ENCODE peak calls at places on chromosome 19, in ten cellular contexts. J is GM12878, R is tibial nerve, S is A549, F is lower leg skin, E is transverse colon, V is GM12892, Z is H1, K is erythroblast, C is breast epithelium. I is an unnamed sample.

GRCh38 chr19:13262450-13262849 is 112.2 kb downstream of the IER2 start:
- DNase-seq in J (no peak), R (no peak), S (peak), F (no peak), E (no peak), V (no peak), Z (no peak), K (peak), C (no peak), I (no peak)

GRCh38 chr19:28785961-28786360 is 427.0 kb downstream of the UQCRFS1 start:
- DNase-seq in J (no peak), R (no peak), S (no peak), F (no peak), E (no peak), V (no peak), Z (no peak), K (no peak), C (no peak), I (no peak)

GRCh38 chr19:14150770-14151661 is 14.6 kb upstream of the ASF1B start:
- DNase-seq in J (no peak), R (no peak), S (no peak), F (no peak), E (no peak), V (no peak), Z (no peak), K (no peak), C (no peak), I (no peak)

GRCh38 chr19:10018219-10018618 is 4.9 kb downstream of the RDH8 start:
- DNase-seq in J (no peak), R (no peak), S (no peak), F (no peak), E (no peak), V (no peak), Z (no peak), K (no peak), C (no peak), I (no peak)

GRCh38 chr19:1929051-1929742 is 11.8 kb upstream of the CSNK1G2 start:
- DNase-seq in J (no peak), R (peak), S (peak), F (peak), E (peak), V (peak), Z (no peak), K (peak), C (peak), I (peak)

GRCh38 chr19:39110263-39110967 is 15.2 kb upstream of the PAK4 start:
- DNase-seq in J (no peak), R (peak), S (peak), F (no peak), E (peak), V (peak), Z (no peak), K (peak), C (peak), I (peak)

GRCh38 chr19:30222428-30222873 is 149.7 kb upstream of the ZNF536 start:
- DNase-seq in J (no peak), R (no peak), S (peak), F (no peak), E (no peak), V (peak), Z (no peak), K (peak), C (no peak), I (no peak)

GRCh38 chr19:11530432-11530831 is 1.5 kb upstream of the ECSIT start:
- DNase-seq in J (no peak), R (peak), S (peak), F (peak), E (peak), V (no peak), Z (peak), K (peak), C (peak), I (peak)

GRCh38 chr19:32342695-32343094 is 2.7 kb upstream of the ZNF507 start:
- DNase-seq in J (no peak), R (no peak), S (no peak), F (no peak), E (no peak), V (no peak), Z (no peak), K (no peak), C (no peak), I (no peak)

GRCh38 chr19:32349724-32350475 is 4.5 kb downstream of the ZNF507 start:
- DNase-seq in J (no peak), R (no peak), S (no peak), F (no peak), E (no peak), V (no peak), Z (no peak), K (no peak), C (no peak), I (no peak)

GRCh38 chr19:32343550-32344262 is 1.7 kb upstream of the ZNF507 start:
- DNase-seq in J (no peak), R (no peak), S (no peak), F (no peak), E (no peak), V (no peak), Z (no peak), K (no peak), C (no peak), I (no peak)

GRCh38 chr19:32346901-32347300 is 1.5 kb downstream of the ZNF507 start:
- DNase-seq in J (no peak), R (no peak), S (no peak), F (no peak), E (no peak), V (no peak), Z (no peak), K (no peak), C (no peak), I (no peak)

GRCh38 chr19:32345261-32346207 is at the start of gene ZNF507:
- DNase-seq in J (no peak), R (peak), S (peak), F (peak), E (peak), V (peak), Z (peak), K (peak), C (peak), I (peak)
- TF ChIP-seq POLR2A in J (peak), R (peak), S (peak), F (no peak), E (no peak), V (peak), Z (peak), K (peak), C (no peak), I (peak)

DNA sequence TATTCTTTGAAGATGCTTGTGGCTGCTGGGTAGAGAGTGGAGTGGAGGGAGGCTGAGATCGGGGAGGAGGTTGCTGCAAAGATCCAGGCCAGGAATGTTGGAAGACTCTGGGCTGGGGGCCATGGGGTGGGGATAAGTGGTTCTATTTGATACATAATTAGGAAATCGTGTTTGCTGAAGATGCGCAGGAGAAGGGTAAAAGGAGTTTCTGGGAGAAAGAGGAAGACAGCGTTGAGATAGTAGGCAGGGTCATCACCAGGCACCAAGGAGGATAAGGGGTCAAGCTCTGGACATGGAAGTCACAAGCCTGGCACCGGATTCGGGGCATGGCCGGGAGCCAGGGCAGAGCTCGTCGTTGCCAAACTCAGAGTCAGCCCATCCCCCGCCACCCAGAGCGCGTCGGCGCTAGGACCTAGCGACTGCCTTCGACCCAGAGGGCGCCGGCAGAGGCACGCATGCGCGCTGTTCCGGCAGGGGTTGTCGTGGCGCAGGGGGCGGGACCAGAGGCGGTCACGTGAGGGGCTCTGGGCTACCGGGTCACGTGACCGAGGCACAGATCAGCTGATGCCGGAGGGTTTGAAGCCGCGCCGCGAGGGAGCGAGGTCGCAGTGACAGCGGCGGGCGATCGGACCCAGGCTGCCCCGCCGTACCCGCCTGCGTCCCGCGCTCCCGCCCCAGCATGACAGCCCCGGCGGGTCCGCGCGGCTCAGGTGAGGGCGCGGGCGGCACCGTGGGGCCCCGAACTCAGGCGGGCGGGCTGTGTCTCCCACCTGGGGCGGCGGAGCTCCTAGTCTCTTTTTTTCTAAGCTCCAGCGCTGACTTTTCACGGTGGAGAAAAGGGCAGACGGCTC is at the start of gene MCOLN1:
- DNase-seq in J (peak), R (peak), S (peak), F (peak), E (peak), V (peak), Z (no peak), K (peak), C (peak), I (peak)
- TF ChIP-seq POLR2A in J (peak), R (peak), S (peak), F (no peak), E (peak), V (peak), Z (peak), K (peak), C (no peak), I (peak)

DNA sequence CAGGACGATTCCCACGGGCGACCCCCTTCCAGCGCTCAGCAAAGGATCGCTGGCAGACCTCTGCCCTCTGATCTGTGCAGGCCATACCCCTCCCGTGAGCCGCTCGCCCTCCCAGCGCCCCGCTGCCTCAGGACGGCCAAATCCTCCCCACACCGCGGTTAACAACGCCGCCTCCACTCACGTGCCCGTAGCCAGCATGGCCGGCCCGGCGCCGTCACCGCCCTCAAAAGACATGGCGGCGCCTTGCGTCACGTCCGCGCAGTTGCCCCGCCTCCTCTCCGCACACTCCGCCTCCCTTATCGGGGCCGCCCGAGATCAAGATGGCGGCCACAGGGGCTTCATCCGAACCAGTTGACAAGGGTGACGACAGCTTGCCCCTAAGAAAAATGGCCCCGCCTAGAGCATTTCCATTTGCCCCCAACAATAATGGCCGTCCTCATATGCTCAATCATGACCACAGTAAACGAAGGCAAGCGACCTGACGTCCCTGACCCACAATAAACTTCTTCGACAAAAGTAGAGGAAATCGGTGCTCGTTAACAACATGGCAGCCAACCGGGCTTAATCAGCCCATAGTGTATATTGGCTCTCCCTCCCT is 634 bp downstream of the AKT1S1 start:
- DNase-seq in J (peak), R (peak), S (peak), F (peak), E (peak), V (no peak), Z (peak), K (peak), C (peak), I (peak)
- TF ChIP-seq POLR2A in J (peak), R (peak), S (peak), F (no peak), E (peak), V (peak), Z (peak), K (peak), C (no peak), I (no peak)

GRCh38 chr19:4345656-4346383 is 2.5 kb downstream of the MPND start:
- DNase-seq in J (no peak), R (no peak), S (no peak), F (no peak), E (no peak), V (no peak), Z (no peak), K (no peak), C (no peak), I (peak)

GRCh38 chr19:4343845-4344713 is 717 bp downstream of the MPND start:
- DNase-seq in J (no peak), R (no peak), S (no peak), F (no peak), E (no peak), V (no peak), Z (no peak), K (no peak), C (no peak), I (peak)

GRCh38 chr19:4343056-4343844 is at the start of gene MPND:
- DNase-seq in J (peak), R (peak), S (peak), F (peak), E (peak), V (peak), Z (no peak), K (peak), C (peak), I (peak)

GRCh38 chr19:4338441-4339350 is at the start of gene STAP2:
- DNase-seq in J (no peak), R (no peak), S (no peak), F (peak), E (peak), V (no peak), Z (no peak), K (peak), C (peak), I (no peak)

GRCh38 chr19:4342421-4343055 is 824 bp upstream of the MPND start:
- DNase-seq in J (peak), R (peak), S (peak), F (peak), E (peak), V (peak), Z (peak), K (peak), C (peak), I (peak)
- TF ChIP-seq POLR2A in J (peak), R (peak), S (peak), F (peak), E (peak), V (peak), Z (peak), K (peak), C (peak), I (peak)

GRCh38 chr19:57434386-57435061 is 601 bp upstream of the ZNF749 start:
- DNase-seq in J (no peak), R (no peak), S (no peak), F (no peak), E (no peak), V (no peak), Z (no peak), K (no peak), C (no peak), I (no peak)

GRCh38 chr19:57436392-57436791 is 1.3 kb downstream of the ZNF749 start:
- DNase-seq in J (no peak), R (no peak), S (no peak), F (no peak), E (no peak), V (no peak), Z (no peak), K (peak), C (no peak), I (no peak)

GRCh38 chr19:57437931-57438330 is 2.8 kb downstream of the ZNF749 start:
- DNase-seq in J (no peak), R (no peak), S (no peak), F (no peak), E (no peak), V (no peak), Z (no peak), K (no peak), C (no peak), I (no peak)

GRCh38 chr19:57438925-57439324 is 3.8 kb downstream of the ZNF749 start:
- DNase-seq in J (no peak), R (no peak), S (no peak), F (no peak), E (no peak), V (no peak), Z (no peak), K (no peak), C (no peak), I (no peak)

DNA sequence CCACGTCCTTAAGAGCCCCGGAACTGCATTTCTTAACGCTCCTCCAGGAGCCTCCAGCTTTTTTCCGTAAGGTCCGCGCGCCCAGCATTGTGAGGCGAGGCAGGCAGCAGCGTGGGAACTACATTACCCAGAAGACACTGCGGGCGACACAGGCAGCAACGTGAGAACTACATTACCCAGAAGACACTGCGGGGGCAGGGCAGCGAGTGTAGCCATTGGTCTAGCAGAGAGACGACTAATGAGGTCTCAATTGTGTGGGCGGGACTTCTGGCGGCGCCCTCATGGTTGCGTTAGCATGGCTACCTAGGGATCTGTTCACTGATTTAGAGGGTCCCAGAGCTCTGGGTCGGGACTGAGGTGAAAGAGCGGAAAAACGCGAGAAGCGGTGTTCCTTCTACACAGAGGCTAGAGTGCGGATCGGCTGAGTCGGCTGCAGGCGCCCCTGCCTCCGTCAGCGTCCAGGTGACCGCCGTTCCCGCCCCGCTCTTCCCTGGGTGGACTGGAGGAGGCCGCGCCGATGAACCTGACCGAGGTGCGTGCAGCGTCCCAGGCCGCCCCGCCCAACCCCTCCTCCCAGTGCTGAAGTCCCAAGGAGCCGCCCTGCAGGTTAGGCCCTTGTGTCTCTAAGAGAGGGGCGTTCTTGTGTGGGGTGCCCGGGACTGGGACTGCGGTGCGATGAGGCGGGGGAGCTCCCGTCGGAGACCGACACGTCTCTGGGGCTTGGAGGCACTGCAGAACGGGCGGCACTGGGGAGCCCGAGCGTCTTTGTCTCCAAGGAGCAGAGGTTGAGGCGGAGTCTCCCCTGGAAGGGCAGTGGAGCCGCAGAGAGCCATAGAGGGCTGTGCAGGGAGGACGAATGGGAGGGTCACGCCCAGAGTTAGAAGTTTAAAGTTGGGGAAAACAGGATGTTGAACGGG is at the start of gene ZNF749:
- DNase-seq in J (peak), R (peak), S (peak), F (peak), E (peak), V (peak), Z (peak), K (peak), C (peak), I (peak)
- TF ChIP-seq POLR2A in J (peak), R (no peak), S (peak), F (no peak), E (peak), V (peak), Z (peak), K (peak), C (no peak), I (no peak)